ENCODE peak calls at places on chromosome 2, in six cellular contexts. N is K562, R is body of pancreas, X is A549, C is IMR-90, M is uterus. H is an unnamed sample.

GRCh38 chr2:40384714-40385113 is 67.2 kb downstream of the SLC8A1 start:
- DNase-seq in M (no peak), N (no peak), X (no peak), C (peak; percentile 92), R (no peak), H (no peak)

GRCh38 chr2:40428434-40428833 is 23.5 kb downstream of the SLC8A1 start:
- DNase-seq in X (no peak), C (peak; percentile 12), N (no peak), R (no peak), M (no peak), H (no peak)

GRCh38 chr2:227415538-227416424 is 28.0 kb upstream of the SCYGR1 start:
- DNase-seq in N (no peak), R (no peak), X (peak; percentile 47), M (no peak), C (peak; percentile 69), H (no peak)

GRCh38 chr2:230640540-230641011 is 72.1 kb upstream of the CAB39 start:
- DNase-seq in M (no peak), N (no peak), R (no peak), X (no peak), C (peak; percentile 84), H (no peak)

GRCh38 chr2:186274936-186275575 is 211.0 kb upstream of the ZC3H15 start:
- DNase-seq in X (no peak), R (no peak), N (no peak), M (no peak), C (peak; percentile 88), H (no peak)

GRCh38 chr2:239355139-239355538 is 45.7 kb downstream of the HDAC4 start:
- DNase-seq in R (no peak), M (no peak), C (peak; percentile 80), N (no peak), X (no peak), H (no peak)

GRCh38 chr2:193824474-193824873 is 1629.7 kb upstream of the TMEFF2 start:
- DNase-seq in C (no peak), R (no peak), N (no peak), X (peak; percentile 17), M (no peak), H (no peak)

GRCh38 chr2:27408601-27409320 is 630 bp downstream of the PPM1G start:
- DNase-seq in C (no peak), M (no peak), N (no peak), R (no peak), X (peak; percentile 35), H (no peak)

GRCh38 chr2:225660262-225661091 is 261.0 kb downstream of the NYAP2 start:
- DNase-seq in N (peak; percentile 56), C (peak; percentile 63), X (peak; percentile 53), M (peak; percentile 57), R (peak; percentile 83), H (peak; percentile 14)

GRCh38 chr2:172215172-172215935 is 112.7 kb upstream of the DLX2 start:
- DNase-seq in R (no peak), M (peak; percentile 77), N (no peak), C (peak; percentile 30), X (no peak), H (no peak)

GRCh38 chr2:202574541-202574940 is 60.2 kb upstream of the FAM117B start:
- DNase-seq in N (no peak), M (no peak), R (no peak), C (peak; percentile 10), X (no peak), H (no peak)

GRCh38 chr2:27544143-27544821 is 38.6 kb upstream of the ZNF512 start:
- DNase-seq in X (no peak), C (no peak), M (no peak), N (no peak), R (no peak), H (no peak)

GRCh38 chr2:201350879-201351278 is 6.3 kb downstream of the FLACC1 start:
- DNase-seq in M (no peak), R (no peak), N (no peak), X (no peak), C (no peak), H (no peak)

GRCh38 chr2:241680827-241681599 is 5.6 kb downstream of the DTYMK start:
- DNase-seq in R (no peak), X (no peak), N (no peak), M (peak; percentile 68), C (peak; percentile 99), H (no peak)

GRCh38 chr2:1024981-1025380 is 74.3 kb downstream of the SNTG2 start:
- DNase-seq in R (no peak), N (no peak), C (peak; percentile 8), X (no peak), M (no peak), H (no peak)

GRCh38 chr2:25339791-25340339 is 1.9 kb downstream of the DNMT3A start:
- DNase-seq in X (no peak), C (no peak), R (peak; percentile 62), M (peak; percentile 51), N (no peak), H (no peak)

GRCh38 chr2:58207189-58207588 is 33.9 kb downstream of the FANCL start:
- DNase-seq in C (no peak), M (no peak), X (no peak), R (no peak), N (no peak), H (no peak)

GRCh38 chr2:81412681-81413080 is 1108.1 kb upstream of the LRRTM1 start:
- DNase-seq in C (no peak), M (no peak), N (no peak), R (no peak), X (no peak), H (no peak)

GRCh38 chr2:177264209-177264538 is 353 bp downstream of the NFE2L2 start:
- DNase-seq in R (peak; percentile 49), M (peak; percentile 53), X (no peak), C (peak; percentile 36), N (peak; percentile 81), H (no peak)

GRCh38 chr2:128321784-128322650 is 3.3 kb upstream of the HS6ST1 start:
- DNase-seq in C (peak; percentile 75), M (peak; percentile 92), N (peak; percentile 89), R (peak; percentile 87), X (peak; percentile 69), H (peak; percentile 89)
- TF ChIP-seq POLR2A in C (peak; percentile 63), M (peak; percentile 57), N (no peak), R (peak; percentile 60), X (peak; percentile 31), H (no peak)

DNA sequence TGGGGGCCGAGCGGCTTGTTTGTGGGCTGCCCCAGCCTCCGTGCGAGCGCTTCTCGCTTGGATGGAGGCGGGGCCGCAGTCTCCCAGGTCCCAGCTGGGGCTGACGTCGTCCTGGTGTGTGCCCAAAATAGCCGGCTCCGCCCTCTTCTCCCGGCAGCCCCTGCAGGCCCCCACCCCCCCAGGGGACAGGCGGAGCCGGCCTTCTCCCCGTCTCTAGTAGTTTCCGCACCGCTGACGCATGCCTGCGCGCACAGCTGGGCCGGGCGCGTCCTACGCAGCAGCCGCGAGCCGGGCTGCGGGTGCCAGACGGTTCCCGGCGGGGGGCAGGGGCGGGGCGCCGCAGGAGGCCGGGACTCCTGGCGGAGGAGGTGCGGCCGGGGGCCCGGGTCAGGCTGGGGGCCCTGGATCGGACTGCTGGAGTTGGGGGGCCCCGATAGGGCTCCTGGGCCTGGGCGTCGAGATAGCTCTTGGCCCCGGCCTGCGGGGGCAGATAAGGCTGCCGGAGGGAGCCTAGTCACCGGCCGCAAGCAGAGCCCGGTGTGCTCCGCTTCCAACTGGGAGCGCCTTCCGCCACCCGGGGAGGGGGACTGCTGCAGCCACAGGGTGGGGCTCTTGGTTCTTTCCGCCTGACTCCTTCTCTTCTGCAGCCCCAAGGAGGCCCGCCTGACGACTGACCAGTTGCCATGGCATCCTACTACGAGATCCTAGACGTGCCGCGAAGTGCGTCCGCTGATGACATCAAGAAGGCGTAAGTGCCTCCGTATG is at the start of gene DNAJB2:
- DNase-seq in X (peak; percentile 97), M (peak; percentile 99), C (peak; percentile 99), N (peak; percentile 93), R (peak; percentile 99), H (peak; percentile 100)
- TF ChIP-seq POLR2A in X (peak; percentile 52), M (peak; percentile 89), C (peak; percentile 89), N (no peak), R (peak; percentile 89), H (peak; percentile 54)

GRCh38 chr2:9629222-9630000 is 1.4 kb downstream of the YWHAQ start:
- DNase-seq in C (peak; percentile 46), M (no peak), N (no peak), R (no peak), X (no peak), H (no peak)

GRCh38 chr2:9631976-9632700 is 1.3 kb upstream of the YWHAQ start:
- DNase-seq in R (no peak), M (no peak), X (no peak), C (no peak), N (no peak), H (no peak)

GRCh38 chr2:9630750-9631483 is at the start of gene YWHAQ:
- DNase-seq in C (peak; percentile 99), N (peak; percentile 98), M (peak; percentile 99), X (peak; percentile 99), R (peak; percentile 98), H (peak; percentile 98)

GRCh38 chr2:9631484-9631819 is 655 bp upstream of the YWHAQ start:
- DNase-seq in R (no peak), N (no peak), C (no peak), X (no peak), M (no peak), H (no peak)

DNA sequence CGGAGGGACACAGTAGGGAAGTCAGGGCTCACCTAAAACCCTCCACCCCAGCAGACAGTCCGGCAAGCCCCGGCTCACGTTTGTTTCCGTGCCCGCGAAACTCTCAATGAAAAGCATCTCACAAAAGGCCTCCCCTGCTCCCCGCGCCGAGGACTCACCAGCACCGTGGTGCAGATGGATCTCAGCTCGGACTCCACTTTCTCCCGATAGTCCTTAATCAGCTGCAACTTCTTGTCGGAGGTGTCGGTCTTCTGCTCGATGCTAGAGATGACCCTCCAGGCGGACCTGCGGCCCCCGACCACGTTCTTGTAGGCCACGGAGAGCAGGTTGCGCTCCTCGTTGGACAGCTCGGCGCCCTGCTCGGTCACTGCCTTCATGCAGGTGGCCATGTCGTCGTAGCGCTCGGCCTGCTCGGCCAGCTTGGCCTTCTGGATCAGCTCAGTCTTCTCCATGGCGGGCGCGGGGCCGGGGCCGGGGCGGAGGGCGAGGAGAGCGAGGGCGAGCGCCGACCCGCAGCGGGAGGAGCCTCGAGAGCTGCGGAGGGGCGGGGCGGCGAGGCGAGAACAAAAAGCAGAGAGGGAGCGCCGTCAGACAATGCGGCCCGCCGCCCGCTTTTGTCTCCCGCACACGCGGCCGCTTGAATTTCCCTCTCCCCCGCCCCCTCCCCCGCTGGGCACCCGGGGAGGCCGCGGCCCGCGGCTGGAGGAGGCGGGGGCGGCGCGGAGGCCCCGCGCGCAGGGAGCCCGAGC is 622 bp downstream of the YWHAQ start:
- DNase-seq in R (peak; percentile 79), C (peak; percentile 53), N (peak; percentile 88), M (peak; percentile 72), X (peak; percentile 62), H (peak; percentile 71)
- TF ChIP-seq POLR2A in R (no peak), C (peak; percentile 9), N (no peak), M (no peak), X (no peak), H (no peak)

DNA sequence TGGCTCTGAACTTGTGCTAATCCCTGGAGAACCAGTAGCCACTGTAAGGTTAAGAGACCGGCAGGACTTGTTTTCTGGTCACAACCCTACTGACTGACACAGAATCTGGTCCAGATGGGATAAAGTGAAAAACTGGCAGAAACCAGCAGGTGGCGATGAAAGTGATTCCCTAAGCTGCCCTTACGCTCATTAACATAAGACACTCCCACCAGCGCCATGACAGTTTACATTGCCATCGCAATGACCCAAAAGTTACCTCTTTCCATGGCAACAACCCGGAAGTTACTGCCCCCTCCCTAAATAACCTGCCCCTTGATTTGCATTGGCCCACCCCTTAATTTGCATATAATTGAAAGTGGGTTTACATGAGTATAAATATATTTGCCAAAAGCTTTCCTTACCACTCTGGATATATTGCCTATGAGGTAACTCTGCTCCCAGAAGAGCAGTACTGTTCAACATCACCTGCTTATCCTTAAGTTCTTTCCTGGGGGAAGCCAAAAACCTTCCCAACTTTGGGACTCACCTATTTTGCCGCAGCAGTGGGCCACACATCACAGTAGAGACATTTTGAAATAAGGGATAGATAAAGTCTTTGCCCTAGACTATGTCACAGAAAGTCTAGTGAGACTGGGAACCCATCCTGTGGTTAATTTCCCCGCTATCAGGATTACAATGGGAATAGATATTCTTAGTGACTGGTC is 35.8 kb upstream of the AFF3 start:
- DNase-seq in N (peak; percentile 52), C (peak; percentile 38), M (no peak), X (peak; percentile 62), R (peak; percentile 23), H (no peak)
- TF ChIP-seq POLR2A in N (no peak), C (no peak), M (no peak), X (no peak), R (no peak), H (no peak)

H was measured in GM12891.